ENCODE peak calls at places on chromosomes 6 and 20, in eight cellular contexts. One of them, this sample, is unnamed.

GRCh38 chr20:50762435-50763201 is 31.2 kb downstream of the PARD6B start:
- DNase-seq in fibroblast of villous mesenchyme: peak
- DNase-seq in astrocyte: peak
- DNase-seq in kidney: peak
- DNase-seq in mucosa of descending colon: peak
- DNase-seq in heart left ventricle: peak
- DNase-seq in A673: no peak
- DNase-seq in BE2C: peak
- DNase-seq in this sample: peak

GRCh38 chr6:93676506-93676905 is 257.1 kb upstream of the EPHA7 start:
- DNase-seq in fibroblast of villous mesenchyme: no peak
- DNase-seq in astrocyte: no peak
- DNase-seq in kidney: no peak
- DNase-seq in mucosa of descending colon: no peak
- DNase-seq in heart left ventricle: no peak
- DNase-seq in A673: no peak
- DNase-seq in BE2C: no peak
- DNase-seq in this sample: no peak

GRCh38 chr6:158387036-158387435 is 74.8 kb downstream of the TULP4 start:
- DNase-seq in fibroblast of villous mesenchyme: no peak
- DNase-seq in astrocyte: no peak
- DNase-seq in kidney: no peak
- DNase-seq in mucosa of descending colon: no peak
- DNase-seq in heart left ventricle: no peak
- DNase-seq in A673: no peak
- DNase-seq in BE2C: no peak
- DNase-seq in this sample: no peak

GRCh38 chr20:10793741-10794140 is 119.9 kb upstream of the JAG1 start:
- DNase-seq in fibroblast of villous mesenchyme: no peak
- DNase-seq in astrocyte: no peak
- DNase-seq in kidney: peak
- DNase-seq in mucosa of descending colon: no peak
- DNase-seq in heart left ventricle: no peak
- DNase-seq in A673: no peak
- DNase-seq in BE2C: no peak
- DNase-seq in this sample: no peak

GRCh38 chr20:22403860-22404608 is 180.3 kb downstream of the FOXA2 start:
- DNase-seq in fibroblast of villous mesenchyme: no peak
- DNase-seq in astrocyte: no peak
- DNase-seq in kidney: no peak
- DNase-seq in mucosa of descending colon: no peak
- DNase-seq in heart left ventricle: no peak
- DNase-seq in A673: no peak
- DNase-seq in BE2C: no peak
- DNase-seq in this sample: no peak

GRCh38 chr6:74870403-74870802 is 335.4 kb downstream of the COL12A1 start:
- DNase-seq in fibroblast of villous mesenchyme: no peak
- DNase-seq in astrocyte: peak
- DNase-seq in kidney: no peak
- DNase-seq in mucosa of descending colon: no peak
- DNase-seq in heart left ventricle: no peak
- DNase-seq in A673: peak
- DNase-seq in BE2C: no peak
- DNase-seq in this sample: peak

GRCh38 chr6:21461844-21462518 is 131.6 kb upstream of the SOX4 start:
- DNase-seq in fibroblast of villous mesenchyme: no peak
- DNase-seq in astrocyte: no peak
- DNase-seq in kidney: no peak
- DNase-seq in mucosa of descending colon: no peak
- DNase-seq in heart left ventricle: no peak
- DNase-seq in A673: no peak
- DNase-seq in BE2C: no peak
- DNase-seq in this sample: no peak

GRCh38 chr6:20952605-20953004 is 418.3 kb downstream of the CDKAL1 start:
- DNase-seq in fibroblast of villous mesenchyme: peak
- DNase-seq in astrocyte: peak
- DNase-seq in kidney: no peak
- DNase-seq in mucosa of descending colon: no peak
- DNase-seq in heart left ventricle: no peak
- DNase-seq in A673: peak
- DNase-seq in BE2C: peak
- DNase-seq in this sample: peak

GRCh38 chr20:8155229-8155628 is 23.2 kb downstream of the PLCB1 start:
- DNase-seq in fibroblast of villous mesenchyme: peak
- DNase-seq in astrocyte: no peak
- DNase-seq in kidney: no peak
- DNase-seq in mucosa of descending colon: no peak
- DNase-seq in heart left ventricle: no peak
- DNase-seq in A673: no peak
- DNase-seq in BE2C: no peak
- DNase-seq in this sample: no peak

GRCh38 chr6:25326958-25327357 is 47.8 kb downstream of the CARMIL1 start:
- DNase-seq in fibroblast of villous mesenchyme: no peak
- DNase-seq in astrocyte: no peak
- DNase-seq in kidney: no peak
- DNase-seq in mucosa of descending colon: no peak
- DNase-seq in heart left ventricle: no peak
- DNase-seq in A673: no peak
- DNase-seq in BE2C: no peak
- DNase-seq in this sample: no peak

GRCh38 chr6:3697609-3698008 is 53.9 kb downstream of the PXDC1 start:
- DNase-seq in fibroblast of villous mesenchyme: peak
- DNase-seq in astrocyte: peak
- DNase-seq in kidney: no peak
- DNase-seq in mucosa of descending colon: no peak
- DNase-seq in heart left ventricle: no peak
- DNase-seq in A673: no peak
- DNase-seq in BE2C: no peak
- DNase-seq in this sample: peak

GRCh38 chr6:30703821-30704220 is 13.0 kb upstream of the NRM start:
- DNase-seq in fibroblast of villous mesenchyme: no peak
- DNase-seq in astrocyte: no peak
- DNase-seq in kidney: peak
- DNase-seq in mucosa of descending colon: peak
- DNase-seq in heart left ventricle: no peak
- DNase-seq in A673: no peak
- DNase-seq in BE2C: no peak
- DNase-seq in this sample: no peak

GRCh38 chr6:157033428-157034140 is 256.4 kb downstream of the ARID1B start:
- DNase-seq in fibroblast of villous mesenchyme: peak
- DNase-seq in astrocyte: no peak
- DNase-seq in kidney: no peak
- DNase-seq in mucosa of descending colon: no peak
- DNase-seq in heart left ventricle: no peak
- DNase-seq in A673: no peak
- DNase-seq in BE2C: no peak
- DNase-seq in this sample: no peak
- H3K4me3 ChIP-seq in fibroblast of villous mesenchyme: peak
- H3K4me3 ChIP-seq in astrocyte: peak
- H3K4me3 ChIP-seq in kidney: peak
- H3K4me3 ChIP-seq in mucosa of descending colon: no peak
- H3K4me3 ChIP-seq in heart left ventricle: peak
- H3K4me3 ChIP-seq in A673: peak
- H3K4me3 ChIP-seq in BE2C: no peak
- H3K4me3 ChIP-seq in this sample: peak

DNA sequence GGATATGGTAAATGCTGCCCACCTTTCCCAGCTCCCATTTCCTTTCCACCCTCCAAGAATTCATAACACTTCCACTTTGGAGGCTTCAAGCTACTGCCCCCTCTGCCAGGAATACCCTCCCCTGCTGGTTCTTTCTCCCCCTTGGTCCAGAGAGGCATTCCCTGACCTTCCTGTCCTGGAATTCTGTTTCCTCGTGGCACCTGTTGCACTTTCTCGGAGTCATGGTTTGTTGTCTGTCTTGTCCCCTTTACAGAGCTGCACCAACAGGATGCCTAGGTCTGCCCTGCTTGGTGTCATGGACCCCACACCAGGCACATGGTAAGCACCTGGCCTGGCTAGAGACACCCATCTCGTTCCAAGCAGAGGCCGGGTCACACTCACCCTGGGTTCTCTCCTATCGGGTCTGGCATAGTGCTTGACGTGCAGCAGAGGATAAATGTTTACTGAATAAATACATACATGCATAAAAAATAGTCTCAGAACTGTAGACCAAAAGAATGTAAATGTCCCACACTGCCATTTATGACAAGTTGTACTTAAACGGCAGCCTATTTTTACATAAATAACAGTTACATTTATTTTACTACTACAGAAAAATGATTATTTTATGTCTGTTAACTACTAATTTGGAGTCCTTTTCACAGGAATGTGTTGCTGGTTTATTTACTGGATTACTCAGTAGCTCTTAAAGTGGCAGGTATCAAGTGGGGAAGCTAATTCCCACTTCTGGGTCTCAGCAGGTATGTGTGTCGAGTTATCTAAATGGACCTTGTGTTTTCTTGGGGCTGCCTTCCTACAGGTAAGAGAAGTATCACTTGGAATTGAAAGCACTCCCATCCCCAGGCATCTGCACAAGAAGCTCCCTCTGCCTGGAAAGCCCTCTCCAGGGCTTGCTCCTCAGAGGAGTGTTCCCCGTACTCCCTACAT is 69.3 kb downstream of the KIF13A start:
- DNase-seq in fibroblast of villous mesenchyme: no peak
- DNase-seq in astrocyte: no peak
- DNase-seq in kidney: no peak
- DNase-seq in mucosa of descending colon: no peak
- DNase-seq in heart left ventricle: no peak
- DNase-seq in A673: no peak
- DNase-seq in BE2C: no peak
- DNase-seq in this sample: no peak
- TF ChIP-seq CTCF in fibroblast of villous mesenchyme: no peak
- TF ChIP-seq CTCF in astrocyte: no peak
- TF ChIP-seq CTCF in kidney: no peak
- TF ChIP-seq CTCF in mucosa of descending colon: no peak
- TF ChIP-seq CTCF in heart left ventricle: no peak
- TF ChIP-seq CTCF in A673: no peak
- TF ChIP-seq CTCF in BE2C: no peak
- TF ChIP-seq CTCF in this sample: no peak

GRCh38 chr20:36527331-36528125 is 13.8 kb upstream of the MYL9 start:
- DNase-seq in fibroblast of villous mesenchyme: no peak
- DNase-seq in astrocyte: no peak
- DNase-seq in kidney: no peak
- DNase-seq in mucosa of descending colon: no peak
- DNase-seq in heart left ventricle: no peak
- DNase-seq in A673: no peak
- DNase-seq in BE2C: no peak
- DNase-seq in this sample: no peak

GRCh38 chr20:36525620-36526365 is 15.5 kb upstream of the MYL9 start:
- DNase-seq in fibroblast of villous mesenchyme: no peak
- DNase-seq in astrocyte: no peak
- DNase-seq in kidney: no peak
- DNase-seq in mucosa of descending colon: no peak
- DNase-seq in heart left ventricle: no peak
- DNase-seq in A673: no peak
- DNase-seq in BE2C: no peak
- DNase-seq in this sample: no peak

GRCh38 chr20:36526521-36527011 is 14.8 kb upstream of the MYL9 start:
- DNase-seq in fibroblast of villous mesenchyme: no peak
- DNase-seq in astrocyte: no peak
- DNase-seq in kidney: no peak
- DNase-seq in mucosa of descending colon: no peak
- DNase-seq in heart left ventricle: no peak
- DNase-seq in A673: no peak
- DNase-seq in BE2C: no peak
- DNase-seq in this sample: no peak

GRCh38 chr20:36528176-36528874 is 13.0 kb upstream of the MYL9 start:
- DNase-seq in fibroblast of villous mesenchyme: no peak
- DNase-seq in astrocyte: no peak
- DNase-seq in kidney: no peak
- DNase-seq in mucosa of descending colon: no peak
- DNase-seq in heart left ventricle: no peak
- DNase-seq in A673: no peak
- DNase-seq in BE2C: no peak
- DNase-seq in this sample: no peak

GRCh38 chr20:36528875-36529425 is 12.4 kb upstream of the MYL9 start:
- DNase-seq in fibroblast of villous mesenchyme: no peak
- DNase-seq in astrocyte: no peak
- DNase-seq in kidney: no peak
- DNase-seq in mucosa of descending colon: no peak
- DNase-seq in heart left ventricle: no peak
- DNase-seq in A673: no peak
- DNase-seq in BE2C: no peak
- DNase-seq in this sample: no peak
- H3K4me3 ChIP-seq in fibroblast of villous mesenchyme: no peak
- H3K4me3 ChIP-seq in astrocyte: no peak
- H3K4me3 ChIP-seq in kidney: no peak
- H3K4me3 ChIP-seq in mucosa of descending colon: no peak
- H3K4me3 ChIP-seq in heart left ventricle: no peak
- H3K4me3 ChIP-seq in A673: no peak
- H3K4me3 ChIP-seq in BE2C: no peak
- H3K4me3 ChIP-seq in this sample: no peak

GRCh38 chr20:35451295-35451694 is 4.1 kb upstream of the CEP250 start:
- DNase-seq in fibroblast of villous mesenchyme: no peak
- DNase-seq in astrocyte: no peak
- DNase-seq in kidney: no peak
- DNase-seq in mucosa of descending colon: no peak
- DNase-seq in heart left ventricle: no peak
- DNase-seq in A673: no peak
- DNase-seq in BE2C: no peak
- DNase-seq in this sample: no peak

GRCh38 chr20:35446356-35447078 is 8.5 kb upstream of the GDF5 start:
- DNase-seq in fibroblast of villous mesenchyme: no peak
- DNase-seq in astrocyte: no peak
- DNase-seq in kidney: no peak
- DNase-seq in mucosa of descending colon: no peak
- DNase-seq in heart left ventricle: no peak
- DNase-seq in A673: no peak
- DNase-seq in BE2C: no peak
- DNase-seq in this sample: no peak

GRCh38 chr20:35447082-35447789 is 8.2 kb upstream of the CEP250 start:
- DNase-seq in fibroblast of villous mesenchyme: peak
- DNase-seq in astrocyte: peak
- DNase-seq in kidney: peak
- DNase-seq in mucosa of descending colon: peak
- DNase-seq in heart left ventricle: peak
- DNase-seq in A673: peak
- DNase-seq in BE2C: peak
- DNase-seq in this sample: peak

GRCh38 chr20:35444226-35444625 is 6.2 kb upstream of the GDF5 start:
- DNase-seq in fibroblast of villous mesenchyme: no peak
- DNase-seq in astrocyte: no peak
- DNase-seq in kidney: no peak
- DNase-seq in mucosa of descending colon: no peak
- DNase-seq in heart left ventricle: no peak
- DNase-seq in A673: no peak
- DNase-seq in BE2C: no peak
- DNase-seq in this sample: no peak

DNA sequence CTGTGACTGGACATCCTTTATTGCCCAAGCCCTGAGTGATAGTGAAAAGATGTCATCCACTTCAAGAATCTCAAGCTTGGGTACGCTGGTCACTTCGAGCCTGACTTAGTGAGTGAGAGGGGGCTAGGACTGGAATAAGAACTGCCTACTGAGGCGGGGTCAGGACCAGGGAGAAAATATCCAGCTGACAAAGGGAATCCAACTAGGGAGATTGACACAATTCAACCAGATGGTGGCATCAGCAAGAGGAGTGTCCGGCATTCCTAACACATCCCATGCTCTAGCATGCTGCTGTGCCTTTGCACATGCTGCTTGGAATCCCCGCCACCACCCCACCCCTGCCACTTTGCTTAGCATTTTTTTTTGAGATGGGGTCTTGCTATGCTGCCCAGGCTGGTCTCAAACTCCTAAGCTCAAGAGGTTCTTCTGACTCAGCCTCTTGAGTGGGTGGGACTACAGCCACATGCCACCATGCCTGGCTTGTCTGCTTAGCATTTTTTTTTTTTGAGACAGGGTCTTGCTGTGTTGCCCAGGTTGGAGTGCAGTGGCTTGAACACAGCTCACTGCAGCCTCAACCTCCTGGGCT is 6.5 kb upstream of the CEP250 start:
- DNase-seq in fibroblast of villous mesenchyme: no peak
- DNase-seq in astrocyte: no peak
- DNase-seq in kidney: no peak
- DNase-seq in mucosa of descending colon: no peak
- DNase-seq in heart left ventricle: no peak
- DNase-seq in A673: no peak
- DNase-seq in BE2C: no peak
- DNase-seq in this sample: no peak
- TF ChIP-seq CTCF in fibroblast of villous mesenchyme: no peak
- TF ChIP-seq CTCF in astrocyte: no peak
- TF ChIP-seq CTCF in kidney: no peak
- TF ChIP-seq CTCF in mucosa of descending colon: no peak
- TF ChIP-seq CTCF in heart left ventricle: no peak
- TF ChIP-seq CTCF in A673: no peak
- TF ChIP-seq CTCF in BE2C: no peak
- TF ChIP-seq CTCF in this sample: no peak